ENCODE peak calls at places on chromosome 14, in eight cellular contexts. B is EL; Q is NCI-H1417; U is iPS-NIHi11; J is GM03348; A is activated CD4-positive, alpha-beta T cell treated with anti-CD3 and anti-CD28 coated beads, Interleukin-2, amount 50 U/mL, for 4 hours; V is coronary artery; C is type B pancreatic cell. K is an unnamed sample.

GRCh38 chr14:73684627-73685026 is 29.6 kb downstream of the PNMA1 start:
- DNase-seq in B (no peak), Q (no peak), U (no peak), J (no peak), A (no peak), V (no peak), C (no peak), K (no peak)

GRCh38 chr14:61438860-61439765 is 117.7 kb downstream of the PRKCH start:
- DNase-seq in B (peak), Q (no peak), U (peak), J (peak), A (no peak), V (no peak), C (no peak), K (peak)

GRCh38 chr14:30108975-30109700 is 181.5 kb upstream of the PRKD1 start:
- DNase-seq in B (peak), Q (no peak), U (no peak), J (peak), A (no peak), V (no peak), C (no peak), K (no peak)

GRCh38 chr14:35285991-35286564 is 6.1 kb upstream of the PSMA6 start:
- DNase-seq in B (no peak), Q (no peak), U (no peak), J (no peak), A (no peak), V (no peak), C (no peak), K (no peak)

GRCh38 chr14:106843376-106843775 is 1317.0 kb downstream of the TMEM121 start:
- DNase-seq in B (no peak), Q (no peak), U (no peak), J (no peak), A (no peak), V (no peak), C (no peak), K (no peak)

GRCh38 chr14:82398313-82398712 is 864.7 kb upstream of the SEL1L start:
- DNase-seq in B (no peak), Q (no peak), U (no peak), J (no peak), A (no peak), V (no peak), C (no peak), K (no peak)

GRCh38 chr14:91067186-91067585 is 6.7 kb upstream of the RPS6KA5 start:
- DNase-seq in B (no peak), Q (no peak), U (no peak), J (no peak), A (peak), V (no peak), C (no peak), K (no peak)

GRCh38 chr14:77681196-77682157 is 26.3 kb downstream of the ALKBH1 start:
- DNase-seq in B (peak), Q (peak), U (no peak), J (peak), A (no peak), V (no peak), C (no peak), K (peak)

GRCh38 chr14:39025810-39026627 is 77.0 kb downstream of the SEC23A start:
- DNase-seq in B (no peak), Q (no peak), U (no peak), J (no peak), A (no peak), V (no peak), C (no peak), K (peak)

GRCh38 chr14:69315302-69315701 is 55.3 kb downstream of the GALNT16 start:
- DNase-seq in B (no peak), Q (no peak), U (no peak), J (peak), A (no peak), V (no peak), C (peak), K (no peak)

GRCh38 chr14:100463937-100464336 is 123.3 kb downstream of the BEGAIN start:
- DNase-seq in B (no peak), Q (no peak), U (no peak), J (no peak), A (no peak), V (no peak), C (no peak), K (no peak)

GRCh38 chr14:89941830-89942377 is 12.6 kb downstream of the EFCAB11 start:
- DNase-seq in B (no peak), Q (no peak), U (no peak), J (no peak), A (no peak), V (no peak), C (no peak), K (peak)

GRCh38 chr14:102508774-102509743 is 517 bp downstream of the ANKRD9 start:
- DNase-seq in B (peak), Q (peak), U (peak), J (peak), A (no peak), V (no peak), C (no peak), K (peak)

GRCh38 chr14:69525896-69526295 is 41.4 kb downstream of the PLEKHD1 start:
- DNase-seq in B (no peak), Q (no peak), U (no peak), J (no peak), A (no peak), V (no peak), C (no peak), K (no peak)

GRCh38 chr14:89618821-89619551 is 202.0 kb upstream of the FOXN3 start:
- DNase-seq in B (peak), Q (peak), U (peak), J (peak), A (peak), V (peak), C (peak), K (peak)

GRCh38 chr14:59918824-59919581 is 941 bp upstream of the LRRC9 start:
- DNase-seq in B (peak), Q (no peak), U (peak), J (peak), A (no peak), V (no peak), C (no peak), K (peak)

GRCh38 chr14:22535916-22536315 is 53.1 kb downstream of the DAD1 start:
- DNase-seq in B (no peak), Q (no peak), U (no peak), J (no peak), A (no peak), V (no peak), C (no peak), K (no peak)

GRCh38 chr14:105894978-105895881 is 368.8 kb downstream of the TMEM121 start:
- DNase-seq in B (no peak), Q (no peak), U (no peak), J (no peak), A (no peak), V (no peak), C (no peak), K (no peak)

GRCh38 chr14:95173518-95173917 is 16.2 kb upstream of the DICER1 start:
- DNase-seq in B (no peak), Q (no peak), U (no peak), J (no peak), A (no peak), V (peak), C (no peak), K (no peak)

GRCh38 chr14:101071493-101071891 is 168.0 kb upstream of the RTL1 start:
- DNase-seq in B (no peak), Q (no peak), U (no peak), J (no peak), A (no peak), V (peak), C (peak), K (no peak)

GRCh38 chr14:65352964-65353530 is 59.5 kb upstream of the FUT8 start:
- DNase-seq in B (peak), Q (no peak), U (no peak), J (no peak), A (no peak), V (no peak), C (no peak), K (no peak)

GRCh38 chr14:75217508-75218206 is 41.2 kb upstream of the TMED10 start:
- DNase-seq in B (no peak), Q (no peak), U (no peak), J (no peak), A (no peak), V (no peak), C (no peak), K (no peak)

GRCh38 chr14:76917158-76917596 is 91.0 kb downstream of the LRRC74A start:
- DNase-seq in B (peak), Q (peak), U (peak), J (peak), A (no peak), V (no peak), C (no peak), K (peak)

GRCh38 chr14:22570132-22570949 is 18.7 kb downstream of the DAD1 start:
- DNase-seq in B (peak), Q (peak), U (peak), J (peak), A (peak), V (no peak), C (no peak), K (peak)

GRCh38 chr14:89845346-89845745 is 109.2 kb downstream of the EFCAB11 start:
- DNase-seq in B (peak), Q (no peak), U (no peak), J (peak), A (no peak), V (no peak), C (no peak), K (no peak)

GRCh38 chr14:98477935-98478334 is 794.1 kb downstream of the BCL11B start:
- DNase-seq in B (no peak), Q (no peak), U (no peak), J (peak), A (no peak), V (no peak), C (no peak), K (no peak)

GRCh38 chr14:32244404-32244803 is 41.3 kb upstream of the RNU6-8 start:
- DNase-seq in B (peak), Q (no peak), U (no peak), J (no peak), A (no peak), V (no peak), C (no peak), K (no peak)

GRCh38 chr14:76653875-76654572 is 107.2 kb upstream of the VASH1 start:
- DNase-seq in B (no peak), Q (no peak), U (no peak), J (no peak), A (no peak), V (no peak), C (no peak), K (no peak)

GRCh38 chr14:23387916-23388882 is 11.4 kb downstream of the CMTM5 start:
- DNase-seq in B (no peak), Q (no peak), U (no peak), J (no peak), A (no peak), V (no peak), C (no peak), K (no peak)

K was measured in dermis blood vessel endothelial cell.